ENCODE peak calls at places on chromosome 7, in four cellular contexts. D is CMK, Y is Right ventricle myocardium superior, C is Caki2. F is an unnamed sample.

GRCh38 chr7:41869091-41869490 is 166.2 kb upstream of the INHBA start:
- DNase-seq in D (no peak), Y (no peak), C (no peak), F (peak; percentile 82)

GRCh38 chr7:157521061-157521731 is 184.4 kb downstream of the DNAJB6 start:
- DNase-seq in D (no peak), Y (peak; percentile 36), C (no peak), F (no peak)

GRCh38 chr7:28360739-28361138 is 51.6 kb upstream of the CREB5 start:
- DNase-seq in D (no peak), Y (no peak), C (no peak), F (no peak)

GRCh38 chr7:1474736-1475135 is 15.5 kb upstream of the MICALL2 start:
- DNase-seq in D (no peak), Y (no peak), C (no peak), F (no peak)

GRCh38 chr7:11203688-11204087 is 230.0 kb downstream of the PHF14 start:
- DNase-seq in D (no peak), Y (peak; percentile 55), C (no peak), F (no peak)

GRCh38 chr7:142554555-142555532 is 194.4 kb upstream of the PRSS1 start:
- DNase-seq in D (no peak), Y (no peak), C (no peak), F (no peak)

GRCh38 chr7:129969881-129970446 is 17.2 kb upstream of the UBE2H start:
- DNase-seq in D (no peak), Y (no peak), C (peak; percentile 92), F (peak; percentile 91)

GRCh38 chr7:66627876-66628360 is 763 bp upstream of the KCTD7 start:
- DNase-seq in D (no peak), Y (no peak), C (no peak), F (no peak)

GRCh38 chr7:6559896-6560295 is 8.6 kb upstream of the GRID2IP start:
- DNase-seq in D (no peak), Y (no peak), C (no peak), F (no peak)

GRCh38 chr7:142669074-142669654 is 80.1 kb upstream of the PRSS1 start:
- DNase-seq in D (no peak), Y (no peak), C (no peak), F (peak; percentile 22)